ENCODE peak calls at places on chromosome 10, in eight cellular contexts. T, D, B, G, L, N, P and M are unnamed samples.

GRCh38 chr10:69464801-69465401 is 13.6 kb downstream of the TSPAN15 start:
- DNase-seq in T (no peak), D (no peak), B (no peak), G (no peak), L (no peak), N (no peak), P (no peak), M (no peak)

GRCh38 chr10:11560076-11560709 is 51.3 kb downstream of the USP6NL start:
- DNase-seq in T (no peak), D (no peak), B (no peak), G (no peak), L (no peak), N (no peak), P (peak), M (no peak)

GRCh38 chr10:27494116-27494515 is 10.0 kb upstream of the RAB18 start:
- DNase-seq in T (no peak), D (no peak), B (no peak), G (no peak), L (no peak), N (no peak), P (no peak), M (no peak)

GRCh38 chr10:121511943-121512342 is 86.3 kb downstream of the FGFR2 start:
- DNase-seq in T (no peak), D (no peak), B (no peak), G (no peak), L (no peak), N (peak), P (peak), M (no peak)

GRCh38 chr10:12742776-12743175 is 258.7 kb downstream of the CCDC3 start:
- DNase-seq in T (no peak), D (no peak), B (no peak), G (no peak), L (no peak), N (no peak), P (no peak), M (no peak)

GRCh38 chr10:8133146-8133545 is 78.7 kb downstream of the GATA3 start:
- DNase-seq in T (no peak), D (peak), B (no peak), G (no peak), L (no peak), N (no peak), P (no peak), M (peak)

GRCh38 chr10:126939706-126940105 is 34.5 kb downstream of the DOCK1 start:
- DNase-seq in T (peak), D (no peak), B (no peak), G (no peak), L (no peak), N (no peak), P (no peak), M (no peak)

GRCh38 chr10:3398825-3399646 is 226.5 kb upstream of the PITRM1 start:
- DNase-seq in T (peak), D (no peak), B (peak), G (no peak), L (no peak), N (no peak), P (no peak), M (peak)

GRCh38 chr10:79081353-79082034 is 12.7 kb downstream of the ZMIZ1 start:
- DNase-seq in T (no peak), D (no peak), B (peak), G (peak), L (peak), N (no peak), P (peak), M (peak)

GRCh38 chr10:15725603-15726002 is 5.9 kb upstream of the ITGA8 start:
- DNase-seq in T (no peak), D (no peak), B (no peak), G (peak), L (peak), N (peak), P (peak), M (peak)

GRCh38 chr10:110634527-110635209 is 9.5 kb upstream of the RBM20 start:
- DNase-seq in T (no peak), D (no peak), B (peak), G (no peak), L (peak), N (no peak), P (no peak), M (no peak)